ENCODE peak calls at places on chromosomes 13 and 19, in five cellular contexts. J, A, O, C and V are unnamed samples.
A peak's percentile ranks its signal among the peaks of the same experiment; 100 is the strongest.

GRCh38 chr13:46687810-46688209 is 109.2 kb downstream of the ESD start:
- DNase-seq in J (no peak), A (peak; percentile 38), O (no peak), C (no peak), V (peak; percentile 19)

GRCh38 chr13:22934744-22935523 is 245.8 kb upstream of the SGCG start:
- DNase-seq in J (no peak), A (no peak), O (no peak), C (no peak), V (no peak)

GRCh38 chr13:44815507-44816074 is 173.7 kb downstream of the NUFIP1 start:
- DNase-seq in J (no peak), A (peak; percentile 96), O (peak; percentile 39), C (no peak), V (peak; percentile 87)

GRCh38 chr13:47000166-47000565 is 103.3 kb upstream of the HTR2A start:
- DNase-seq in J (no peak), A (peak; percentile 11), O (no peak), C (no peak), V (no peak)

GRCh38 chr13:29802621-29803020 is 47.8 kb downstream of the UBL3 start:
- DNase-seq in J (no peak), A (peak; percentile 8), O (no peak), C (no peak), V (no peak)

GRCh38 chr19:16895467-16896097 is 6.8 kb downstream of the F2RL3 start:
- DNase-seq in J (no peak), A (peak; percentile 31), O (peak; percentile 77), C (no peak), V (no peak)

GRCh38 chr19:3336680-3337523 is 29.5 kb upstream of the NFIC start:
- DNase-seq in J (peak; percentile 85), A (peak; percentile 85), O (peak; percentile 93), C (peak; percentile 89), V (no peak)

GRCh38 chr13:75635101-75635620 is 969 bp upstream of the LMO7 start:
- DNase-seq in J (no peak), A (peak; percentile 53), O (no peak), C (no peak), V (peak; percentile 48)

GRCh38 chr13:113040597-113041292 is 64.8 kb upstream of the F7 start:
- DNase-seq in J (no peak), A (no peak), O (peak; percentile 56), C (peak; percentile 37), V (no peak)

GRCh38 chr13:43057653-43058317 is 34.4 kb downstream of the DNAJC15 start:
- DNase-seq in J (no peak), A (no peak), O (no peak), C (no peak), V (no peak)

GRCh38 chr19:45972081-45972943 is 1.4 kb downstream of the NOVA2 start:
- DNase-seq in J (no peak), A (no peak), O (no peak), C (no peak), V (no peak)

GRCh38 chr19:18443831-18444230 is 5.9 kb upstream of the ISYNA1 start:
- DNase-seq in J (no peak), A (no peak), O (no peak), C (no peak), V (no peak)

GRCh38 chr19:46785054-46785979 is 3.1 kb downstream of the SLC1A5 start:
- DNase-seq in J (no peak), A (peak; percentile 34), O (no peak), C (no peak), V (no peak)

GRCh38 chr13:63944896-63945295 is 2529.2 kb upstream of the PCDH20 start:
- DNase-seq in J (no peak), A (no peak), O (no peak), C (no peak), V (no peak)

GRCh38 chr19:3098515-3099346 is 4.6 kb downstream of the GNA11 start:
- DNase-seq in J (peak; percentile 74), A (peak; percentile 40), O (peak; percentile 57), C (peak; percentile 91), V (no peak)

GRCh38 chr13:25153736-25154135 is 18.4 kb downstream of the AMER2 start:
- DNase-seq in J (no peak), A (no peak), O (no peak), C (no peak), V (no peak)

GRCh38 chr19:11382898-11383705 is 1.0 kb downstream of the EPOR start:
- DNase-seq in J (peak; percentile 51), A (peak; percentile 64), O (no peak), C (peak; percentile 83), V (peak; percentile 15)

GRCh38 chr13:51818771-51819511 is 15.0 kb upstream of the DHRS12 start:
- DNase-seq in J (peak; percentile 30), A (peak; percentile 54), O (no peak), C (no peak), V (no peak)

GRCh38 chr19:46896076-46896794 is 35.4 kb downstream of the ARHGAP35 start:
- DNase-seq in J (no peak), A (no peak), O (no peak), C (no peak), V (no peak)

GRCh38 chr13:69585656-69586055 is 522.0 kb upstream of the ATXN8OS start:
- DNase-seq in J (no peak), A (no peak), O (no peak), C (no peak), V (no peak)

GRCh38 chr13:51804295-51805172 is 571 bp upstream of the DHRS12 start:
- DNase-seq in J (no peak), A (no peak), O (peak; percentile 70), C (no peak), V (no peak)

GRCh38 chr13:48155850-48156249 is 60.9 kb upstream of the MED4 start:
- DNase-seq in J (no peak), A (peak; percentile 19), O (no peak), C (no peak), V (peak; percentile 25)

GRCh38 chr19:35015576-35016351 is 14.5 kb upstream of the SCN1B start:
- DNase-seq in J (peak; percentile 51), A (no peak), O (no peak), C (no peak), V (no peak)

GRCh38 chr19:406121-406711 is 2.7 kb downstream of the C2CD4C start:
- DNase-seq in J (no peak), A (no peak), O (no peak), C (no peak), V (no peak)

GRCh38 chr19:53927745-53928144 is 18.7 kb downstream of the CACNG7 start:
- DNase-seq in J (no peak), A (peak; percentile 80), O (no peak), C (no peak), V (peak; percentile 48)

GRCh38 chr19:46218160-46218559 is 11.4 kb upstream of the IGFL1 start:
- DNase-seq in J (no peak), A (peak; percentile 24), O (no peak), C (no peak), V (no peak)

GRCh38 chr13:113401452-113402415 is 37.8 kb upstream of the GRTP1 start:
- DNase-seq in J (no peak), A (no peak), O (no peak), C (peak; percentile 57), V (no peak)

GRCh38 chr13:90750957-90751356 is 596.5 kb upstream of the MIR17HG start:
- DNase-seq in J (no peak), A (no peak), O (no peak), C (no peak), V (no peak)

GRCh38 chr19:49591731-49592485 is 926 bp downstream of the PRR12 start:
- DNase-seq in J (peak; percentile 40), A (peak; percentile 68), O (peak; percentile 68), C (no peak), V (peak; percentile 44)

GRCh38 chr19:4715529-4716221 is 8.0 kb downstream of the DPP9 start:
- DNase-seq in J (no peak), A (no peak), O (no peak), C (no peak), V (no peak)

GRCh38 chr19:2820112-2820702 is 539 bp downstream of the ZNF554 start:
- DNase-seq in J (no peak), A (peak; percentile 28), O (no peak), C (no peak), V (no peak)

GRCh38 chr13:43107780-43108179 is 84.4 kb downstream of the DNAJC15 start:
- DNase-seq in J (no peak), A (peak; percentile 29), O (no peak), C (no peak), V (no peak)

GRCh38 chr13:74132152-74132767 is 1.9 kb downstream of the KLF12 start:
- DNase-seq in J (no peak), A (peak; percentile 36), O (no peak), C (no peak), V (no peak)

GRCh38 chr13:77619655-77620054 is 77.8 kb upstream of the SLAIN1 start:
- DNase-seq in J (no peak), A (no peak), O (no peak), C (no peak), V (no peak)
- TF ChIP-seq CTCF in J (no peak), A (no peak), O (no peak), C (no peak), V (no peak)

GRCh38 chr19:51003316-51003715 is 1.9 kb upstream of the KLK8 start:
- DNase-seq in J (no peak), A (no peak), O (no peak), C (no peak), V (no peak)

GRCh38 chr19:51002542-51003311 is 1.3 kb upstream of the KLK8 start:
- DNase-seq in J (no peak), A (no peak), O (no peak), C (no peak), V (no peak)

GRCh38 chr19:51006406-51006805 is 5.0 kb upstream of the KLK8 start:
- DNase-seq in J (no peak), A (no peak), O (no peak), C (no peak), V (no peak)

GRCh38 chr19:51007488-51007887 is 6.1 kb upstream of the KLK8 start:
- DNase-seq in J (no peak), A (no peak), O (no peak), C (no peak), V (no peak)

DNA sequence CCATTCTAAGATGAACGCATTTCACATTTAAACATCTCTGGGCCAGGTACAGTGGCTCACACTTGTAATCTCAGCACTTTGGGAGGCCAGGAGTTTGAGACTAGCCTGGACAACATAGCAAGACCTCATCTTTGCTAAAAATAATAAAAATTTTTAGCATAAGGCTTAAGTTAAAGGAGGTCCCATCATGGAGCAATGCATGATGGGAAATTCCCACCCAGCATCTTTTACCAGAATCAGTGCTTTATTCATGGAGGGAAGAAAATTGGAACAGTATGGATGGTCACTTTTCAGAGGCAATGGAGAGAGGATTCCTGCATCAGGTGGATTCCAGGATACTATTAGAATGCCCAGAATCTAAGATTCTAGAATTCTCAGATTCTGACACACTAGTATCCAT is 3.8 kb upstream of the KLK8 start:
- DNase-seq in J (no peak), A (no peak), O (no peak), C (no peak), V (no peak)
- TF ChIP-seq CTCF in J (no peak), A (no peak), O (no peak), C (no peak), V (no peak)

GRCh38 chr19:6393074-6393981 is at the start of gene GTF2F1:
- DNase-seq in J (peak; percentile 95), A (peak; percentile 98), O (peak; percentile 100), C (peak; percentile 98), V (peak; percentile 93)
- TF ChIP-seq CTCF in J (no peak), A (no peak), O (peak; percentile 53), C (no peak), V (peak; percentile 41)

DNA sequence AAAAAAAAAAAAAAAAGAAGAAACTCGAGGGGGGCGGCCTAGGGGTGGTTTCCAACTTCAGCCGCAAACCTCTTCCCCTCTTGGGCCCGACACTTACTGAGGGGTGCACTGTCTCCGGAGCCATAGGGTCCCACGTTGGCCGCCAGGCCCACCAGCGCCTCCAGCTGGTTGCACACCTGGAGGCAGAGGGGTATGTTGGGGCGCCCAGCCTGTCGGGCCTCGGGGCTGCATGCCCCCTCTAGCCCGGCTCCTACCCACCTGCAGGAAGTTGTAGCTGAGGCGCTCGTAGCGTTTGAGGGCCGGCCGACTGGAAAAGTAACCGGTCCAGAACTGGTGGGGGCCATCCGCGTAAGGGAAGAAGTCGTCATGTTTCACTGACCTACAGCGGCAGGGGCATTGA is 8.6 kb downstream of the MAN2B1 start:
- DNase-seq in J (no peak), A (no peak), O (no peak), C (no peak), V (no peak)
- TF ChIP-seq CTCF in J (no peak), A (no peak), O (no peak), C (no peak), V (peak; percentile 10)